ENCODE peak calls at places on chromosomes 1 and 21, in four cellular contexts. I is GM12878, W is K562, R is HepG2. F is an unnamed sample.
A peak's percentile ranks its signal among the peaks of the same experiment; 100 is the strongest.

GRCh38 chr1:66758247-66758755 is 6.0 kb downstream of the DYNLT5 start:
- DNase-seq in R (no peak), I (peak; percentile 40), W (peak; percentile 91), F (no peak)

GRCh38 chr1:19976317-19977003 is 3.0 kb downstream of the PLA2G2A start:
- DNase-seq in I (no peak), R (no peak), W (no peak), F (no peak)

GRCh38 chr1:246383791-246384190 is 123.3 kb downstream of the SMYD3 start:
- DNase-seq in R (no peak), W (no peak), I (no peak), F (no peak)

GRCh38 chr1:204894031-204894430 is 23.4 kb downstream of the NFASC start:
- DNase-seq in R (no peak), W (no peak), I (no peak), F (no peak)

GRCh38 chr1:31101147-31101502 is 35.6 kb upstream of the PUM1 start:
- DNase-seq in R (peak; percentile 33), W (peak; percentile 86), I (no peak), F (peak; percentile 41)

GRCh38 chr1:15968172-15968571 is 7.7 kb downstream of the ZBTB17 start:
- DNase-seq in W (no peak), R (no peak), I (no peak), F (no peak)

GRCh38 chr1:97137862-97138514 is 416.4 kb downstream of the PTBP2 start:
- DNase-seq in W (no peak), I (peak; percentile 20), R (peak; percentile 22), F (peak; percentile 35)

GRCh38 chr1:9705337-9706098 is 54.0 kb downstream of the PIK3CD start:
- DNase-seq in I (no peak), W (no peak), R (no peak), F (no peak)

GRCh38 chr1:11842154-11843041 is 5.2 kb downstream of the NPPA start:
- DNase-seq in I (peak; percentile 24), W (peak; percentile 100), R (peak; percentile 92), F (peak; percentile 81)

GRCh38 chr21:36079010-36079649 is 9.3 kb downstream of the CBR1 start:
- DNase-seq in R (no peak), W (peak; percentile 66), I (no peak), F (no peak)

GRCh38 chr1:162916821-162917613 is 56.0 kb upstream of the CCDC190 start:
- DNase-seq in I (no peak), W (no peak), R (no peak), F (no peak)

GRCh38 chr1:160291248-160292220 is 6.6 kb upstream of the PEX19 start:
- DNase-seq in R (peak; percentile 65), W (peak; percentile 72), I (peak; percentile 45), F (peak; percentile 62)

GRCh38 chr1:38817958-38818705 is 41.4 kb downstream of the RRAGC start:
- DNase-seq in R (no peak), I (no peak), W (peak; percentile 68), F (peak; percentile 94)

GRCh38 chr1:14660795-14661194 is 62.3 kb downstream of the KAZN start:
- DNase-seq in I (no peak), R (no peak), W (no peak), F (no peak)

GRCh38 chr1:67060811-67061218 is 6.9 kb upstream of the SLC35D1 start:
- DNase-seq in I (no peak), W (peak; percentile 44), R (peak; percentile 54), F (no peak)

GRCh38 chr1:240790851-240791250 is 178.9 kb upstream of the GREM2 start:
- DNase-seq in I (no peak), R (no peak), W (no peak), F (no peak)

GRCh38 chr1:42128984-42129383 is 24.2 kb upstream of the GUCA2B start:
- DNase-seq in I (no peak), R (no peak), W (no peak), F (no peak)

GRCh38 chr1:110765640-110766335 is 91.0 kb upstream of the KCNA3 start:
- DNase-seq in I (no peak), R (peak; percentile 25), W (peak; percentile 65), F (peak; percentile 63)

GRCh38 chr1:206449566-206449965 is 20.7 kb upstream of the IKBKE start:
- DNase-seq in I (no peak), W (no peak), R (no peak), F (no peak)

GRCh38 chr1:52037402-52037814 is 3.8 kb upstream of the KTI12 start:
- DNase-seq in R (peak; percentile 97), I (no peak), W (peak; percentile 11), F (no peak)

GRCh38 chr1:206021796-206022365 is 1.8 kb downstream of the CTSE start:
- DNase-seq in R (no peak), I (no peak), W (no peak), F (no peak)

GRCh38 chr1:212077028-212077427 is 41.5 kb downstream of the DTL start:
- DNase-seq in W (no peak), I (no peak), R (no peak), F (no peak)

GRCh38 chr1:25196830-25197229 is 35.5 kb downstream of the SYF2 start:
- DNase-seq in R (no peak), W (no peak), I (no peak), F (no peak)

GRCh38 chr1:25197982-25198681 is 34.2 kb downstream of the SYF2 start:
- DNase-seq in R (peak; percentile 82), I (no peak), W (no peak), F (no peak)

GRCh38 chr1:25197235-25197930 is 34.9 kb downstream of the SYF2 start:
- DNase-seq in W (no peak), R (peak; percentile 72), I (no peak), F (no peak)

GRCh38 chr1:25199876-25200620 is 32.3 kb downstream of the SYF2 start:
- DNase-seq in W (no peak), R (no peak), I (no peak), F (no peak)

GRCh38 chr1:25198731-25199231 is 33.5 kb downstream of the SYF2 start:
- DNase-seq in R (peak; percentile 54), I (no peak), W (peak; percentile 23), F (no peak)
- TF ChIP-seq NFIC in R (no peak), I (no peak), W (no peak), F (no peak)

GRCh38 chr21:33488936-33489335 is 2.6 kb downstream of the DNAJC28 start:
- DNase-seq in R (no peak), I (no peak), W (no peak), F (no peak)

GRCh38 chr21:33491373-33492102 is at the start of gene DNAJC28:
- DNase-seq in R (peak; percentile 87), I (peak; percentile 80), W (peak; percentile 98), F (peak; percentile 96)

GRCh38 chr21:33487996-33488395 is 3.5 kb downstream of the DNAJC28 start:
- DNase-seq in W (no peak), I (no peak), R (no peak), F (no peak)

GRCh38 chr21:33492571-33492970 is 1.1 kb upstream of the DNAJC28 start:
- DNase-seq in R (no peak), W (no peak), I (no peak), F (no peak)

GRCh38 chr21:33490991-33491372 is 534 bp downstream of the DNAJC28 start:
- DNase-seq in W (no peak), I (no peak), R (no peak), F (no peak)
- TF ChIP-seq NFIC in W (no peak), I (no peak), R (no peak), F (no peak)

DNA sequence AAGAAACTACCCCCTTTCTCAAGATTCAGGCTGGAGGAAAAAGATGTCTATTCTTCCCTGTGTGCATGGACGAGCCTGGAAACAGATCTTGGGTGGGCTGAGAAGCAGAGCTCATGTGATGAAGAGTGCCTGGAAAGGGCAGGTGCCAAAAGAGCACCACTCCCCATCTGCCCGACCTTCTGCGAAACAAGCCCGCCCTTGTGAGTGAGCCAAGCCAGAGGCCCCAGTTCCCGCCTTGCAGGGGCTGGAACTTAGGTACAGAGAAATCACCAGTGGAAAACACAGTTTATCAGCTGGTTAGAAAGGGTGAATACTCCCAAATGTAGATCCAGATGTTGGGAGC is 26.7 kb upstream of the A3GALT2 start:
- DNase-seq in W (peak; percentile 23), R (peak; percentile 61), I (no peak), F (no peak)
- TF ChIP-seq NFIC in W (no peak), R (no peak), I (no peak), F (no peak)

DNA sequence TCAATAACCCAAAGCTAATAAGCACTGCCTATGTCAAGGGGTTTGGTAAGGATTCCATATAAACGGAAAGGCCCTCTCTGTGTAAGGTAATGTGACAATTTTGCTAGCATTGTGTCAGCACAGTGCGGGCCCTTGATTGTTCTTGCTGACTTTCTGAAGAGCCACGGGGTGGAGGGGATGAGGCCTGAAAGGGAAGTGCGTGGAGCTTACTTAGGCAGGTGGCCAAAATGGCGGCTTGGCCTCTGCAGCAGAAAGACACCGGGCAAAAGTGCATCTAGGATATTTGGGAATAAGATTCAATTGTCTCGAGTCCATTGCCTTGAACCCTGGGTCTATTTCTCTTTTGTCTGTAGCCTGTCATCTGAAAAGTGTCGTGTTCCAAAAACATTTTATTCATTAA is 114.3 kb downstream of the TGFB2 start:
- DNase-seq in R (no peak), W (peak; percentile 6), I (no peak), F (no peak)
- TF ChIP-seq NFIC in R (no peak), W (no peak), I (no peak), F (no peak)

DNA sequence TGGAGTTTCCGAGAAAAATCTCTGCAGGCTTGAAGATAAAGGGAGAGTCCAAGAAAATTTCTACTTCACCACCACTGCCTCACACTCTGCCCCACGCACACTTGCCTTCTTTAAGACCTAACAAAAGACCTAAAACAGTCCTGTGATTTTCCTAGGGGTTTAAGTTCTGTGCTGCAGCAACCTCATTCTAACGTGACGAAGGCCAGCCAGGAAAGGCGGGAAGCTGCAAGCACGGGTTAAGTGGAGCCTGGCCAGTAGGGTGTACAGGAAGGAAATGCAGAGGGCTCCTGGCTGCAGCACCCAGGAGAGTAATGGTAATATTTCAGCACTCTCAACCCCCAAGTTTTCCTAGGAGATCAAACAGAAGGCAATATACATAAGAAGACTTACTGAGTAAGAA is 1.5 kb downstream of the SPATA6 start:
- DNase-seq in R (no peak), I (no peak), W (no peak), F (no peak)
- TF ChIP-seq NFIC in R (no peak), I (no peak), W (no peak), F (no peak)

GRCh38 chr21:42040411-42041180 is 30.4 kb upstream of the ZBTB21 start:
- DNase-seq in W (no peak), I (no peak), R (peak; percentile 67), F (no peak)
- TF ChIP-seq NFIC in W (no peak), I (no peak), R (no peak), F (peak; percentile 54)

GRCh38 chr21:32889596-32889995 is 118.0 kb upstream of the PAXBP1 start:
- DNase-seq in R (no peak), W (no peak), I (no peak), F (no peak)

GRCh38 chr21:32888971-32889370 is 117.4 kb upstream of the PAXBP1 start:
- DNase-seq in W (no peak), I (no peak), R (no peak), F (no peak)

GRCh38 chr21:32886339-32886738 is 114.8 kb upstream of the PAXBP1 start:
- DNase-seq in I (no peak), W (no peak), R (peak; percentile 7), F (no peak)

GRCh38 chr21:32884062-32884461 is 112.5 kb upstream of the PAXBP1 start:
- DNase-seq in I (no peak), R (no peak), W (peak; percentile 33), F (no peak)

GRCh38 chr21:32887026-32887425 is 115.5 kb upstream of the PAXBP1 start:
- DNase-seq in R (no peak), I (no peak), W (no peak), F (no peak)
- TF ChIP-seq NFIC in R (no peak), I (no peak), W (no peak), F (no peak)

F was measured in SK-N-SH.